ENCODE peak calls at places on chromosomes 5 and 9, in seven cellular contexts. One of them, this sample, is unnamed.

GRCh38 chr9:133375724-133376654 is at the start of the genes STKLD1 and SURF4:
- DNase-seq in aorta: peak; percentile 97
- DNase-seq in non-pigmented ciliary epithelial cell: peak; percentile 55
- DNase-seq in GM12865: peak; percentile 98
- DNase-seq in iPS DF 19.7: peak; percentile 70
- DNase-seq in central memory CD4-positive, alpha-beta T cell: peak; percentile 91
- DNase-seq in dorsolateral prefrontal cortex: peak; percentile 98
- DNase-seq in this sample: peak; percentile 86

GRCh38 chr5:83472508-83473343 is 1.2 kb downstream of the VCAN start:
- DNase-seq in aorta: peak; percentile 78
- DNase-seq in non-pigmented ciliary epithelial cell: no peak
- DNase-seq in central memory CD4-positive, alpha-beta T cell: no peak
- DNase-seq in iPS DF 19.7: no peak
- DNase-seq in dorsolateral prefrontal cortex: peak; percentile 48
- DNase-seq in GM12865: peak; percentile 50
- DNase-seq in this sample: no peak

GRCh38 chr5:100505984-100506670 is 29.0 kb upstream of the FAM174A start:
- DNase-seq in dorsolateral prefrontal cortex: no peak
- DNase-seq in non-pigmented ciliary epithelial cell: peak; percentile 69
- DNase-seq in central memory CD4-positive, alpha-beta T cell: no peak
- DNase-seq in GM12865: no peak
- DNase-seq in aorta: no peak
- DNase-seq in iPS DF 19.7: no peak
- DNase-seq in this sample: no peak

GRCh38 chr5:128579111-128579510 is 41.1 kb upstream of the FBN2 start:
- DNase-seq in dorsolateral prefrontal cortex: no peak
- DNase-seq in central memory CD4-positive, alpha-beta T cell: no peak
- DNase-seq in GM12865: no peak
- DNase-seq in aorta: no peak
- DNase-seq in iPS DF 19.7: no peak
- DNase-seq in non-pigmented ciliary epithelial cell: peak; percentile 70
- DNase-seq in this sample: no peak

GRCh38 chr5:148443998-148444397 is 60.2 kb downstream of the FBXO38 start:
- DNase-seq in dorsolateral prefrontal cortex: no peak
- DNase-seq in central memory CD4-positive, alpha-beta T cell: peak; percentile 18
- DNase-seq in GM12865: peak; percentile 57
- DNase-seq in iPS DF 19.7: peak; percentile 12
- DNase-seq in non-pigmented ciliary epithelial cell: peak; percentile 32
- DNase-seq in aorta: no peak
- DNase-seq in this sample: peak; percentile 10

GRCh38 chr9:121271368-121272351 is 3.7 kb downstream of the GSN start:
- DNase-seq in non-pigmented ciliary epithelial cell: no peak
- DNase-seq in dorsolateral prefrontal cortex: no peak
- DNase-seq in aorta: peak; percentile 84
- DNase-seq in GM12865: no peak
- DNase-seq in central memory CD4-positive, alpha-beta T cell: no peak
- DNase-seq in iPS DF 19.7: no peak
- DNase-seq in this sample: no peak

GRCh38 chr9:95510610-95511231 is 6.0 kb downstream of the PTCH1 start:
- DNase-seq in central memory CD4-positive, alpha-beta T cell: peak; percentile 80
- DNase-seq in GM12865: peak; percentile 89
- DNase-seq in iPS DF 19.7: no peak
- DNase-seq in non-pigmented ciliary epithelial cell: peak; percentile 48
- DNase-seq in dorsolateral prefrontal cortex: peak; percentile 92
- DNase-seq in aorta: peak; percentile 92
- DNase-seq in this sample: peak; percentile 78

GRCh38 chr9:19498015-19498414 is 89.2 kb downstream of the ACER2 start:
- DNase-seq in aorta: no peak
- DNase-seq in dorsolateral prefrontal cortex: no peak
- DNase-seq in iPS DF 19.7: no peak
- DNase-seq in central memory CD4-positive, alpha-beta T cell: no peak
- DNase-seq in GM12865: no peak
- DNase-seq in non-pigmented ciliary epithelial cell: no peak
- DNase-seq in this sample: no peak

GRCh38 chr9:6354072-6354686 is 26.0 kb downstream of the TPD52L3 start:
- DNase-seq in iPS DF 19.7: peak; percentile 30
- DNase-seq in GM12865: peak; percentile 77
- DNase-seq in aorta: no peak
- DNase-seq in non-pigmented ciliary epithelial cell: peak; percentile 31
- DNase-seq in dorsolateral prefrontal cortex: no peak
- DNase-seq in central memory CD4-positive, alpha-beta T cell: peak; percentile 53
- DNase-seq in this sample: peak; percentile 16

GRCh38 chr9:3528466-3528865 is 2.7 kb upstream of the RFX3 start:
- DNase-seq in central memory CD4-positive, alpha-beta T cell: peak; percentile 50
- DNase-seq in aorta: no peak
- DNase-seq in dorsolateral prefrontal cortex: no peak
- DNase-seq in iPS DF 19.7: no peak
- DNase-seq in GM12865: peak; percentile 91
- DNase-seq in non-pigmented ciliary epithelial cell: no peak
- DNase-seq in this sample: peak; percentile 89

GRCh38 chr5:151614565-151614964 is 23.4 kb upstream of the FAT2 start:
- DNase-seq in GM12865: no peak
- DNase-seq in aorta: no peak
- DNase-seq in iPS DF 19.7: no peak
- DNase-seq in non-pigmented ciliary epithelial cell: no peak
- DNase-seq in dorsolateral prefrontal cortex: no peak
- DNase-seq in central memory CD4-positive, alpha-beta T cell: no peak
- DNase-seq in this sample: no peak

GRCh38 chr5:176517053-176517661 is 20.0 kb downstream of the RNF44 start:
- DNase-seq in aorta: peak; percentile 8
- DNase-seq in central memory CD4-positive, alpha-beta T cell: no peak
- DNase-seq in dorsolateral prefrontal cortex: no peak
- DNase-seq in iPS DF 19.7: no peak
- DNase-seq in GM12865: no peak
- DNase-seq in non-pigmented ciliary epithelial cell: no peak
- DNase-seq in this sample: no peak

GRCh38 chr9:91810286-91810905 is 139.6 kb downstream of the ROR2 start:
- DNase-seq in aorta: no peak
- DNase-seq in GM12865: no peak
- DNase-seq in dorsolateral prefrontal cortex: no peak
- DNase-seq in central memory CD4-positive, alpha-beta T cell: no peak
- DNase-seq in iPS DF 19.7: no peak
- DNase-seq in non-pigmented ciliary epithelial cell: no peak
- DNase-seq in this sample: no peak

GRCh38 chr9:108552459-108553040 is 303.2 kb downstream of the ACTL7B start:
- DNase-seq in dorsolateral prefrontal cortex: no peak
- DNase-seq in non-pigmented ciliary epithelial cell: no peak
- DNase-seq in iPS DF 19.7: no peak
- DNase-seq in central memory CD4-positive, alpha-beta T cell: no peak
- DNase-seq in aorta: no peak
- DNase-seq in GM12865: no peak
- DNase-seq in this sample: no peak

GRCh38 chr9:82020341-82020740 is 31.8 kb downstream of the SPATA31D1 start:
- DNase-seq in GM12865: no peak
- DNase-seq in aorta: no peak
- DNase-seq in dorsolateral prefrontal cortex: no peak
- DNase-seq in central memory CD4-positive, alpha-beta T cell: no peak
- DNase-seq in non-pigmented ciliary epithelial cell: no peak
- DNase-seq in iPS DF 19.7: no peak
- DNase-seq in this sample: no peak

GRCh38 chr9:80094176-80094771 is 522.5 kb downstream of the TLE4 start:
- DNase-seq in dorsolateral prefrontal cortex: no peak
- DNase-seq in aorta: no peak
- DNase-seq in GM12865: peak; percentile 22
- DNase-seq in central memory CD4-positive, alpha-beta T cell: no peak
- DNase-seq in non-pigmented ciliary epithelial cell: no peak
- DNase-seq in iPS DF 19.7: no peak
- DNase-seq in this sample: no peak

GRCh38 chr9:114811301-114811700 is 5.5 kb upstream of the TNFSF15 start:
- DNase-seq in GM12865: no peak
- DNase-seq in aorta: no peak
- DNase-seq in non-pigmented ciliary epithelial cell: no peak
- DNase-seq in central memory CD4-positive, alpha-beta T cell: no peak
- DNase-seq in iPS DF 19.7: no peak
- DNase-seq in dorsolateral prefrontal cortex: no peak
- DNase-seq in this sample: peak; percentile 41

GRCh38 chr5:91221917-91222316 is 161.2 kb downstream of the ARRDC3 start:
- DNase-seq in iPS DF 19.7: no peak
- DNase-seq in dorsolateral prefrontal cortex: no peak
- DNase-seq in GM12865: no peak
- DNase-seq in aorta: no peak
- DNase-seq in central memory CD4-positive, alpha-beta T cell: no peak
- DNase-seq in non-pigmented ciliary epithelial cell: no peak
- DNase-seq in this sample: no peak

GRCh38 chr9:89364664-89365531 is 46.6 kb downstream of the SECISBP2 start:
- DNase-seq in non-pigmented ciliary epithelial cell: no peak
- DNase-seq in iPS DF 19.7: no peak
- DNase-seq in central memory CD4-positive, alpha-beta T cell: no peak
- DNase-seq in dorsolateral prefrontal cortex: no peak
- DNase-seq in aorta: peak; percentile 38
- DNase-seq in GM12865: no peak
- DNase-seq in this sample: no peak

GRCh38 chr5:141355641-141356040 is 820 bp downstream of the PCDHGA4 start:
- DNase-seq in non-pigmented ciliary epithelial cell: no peak
- DNase-seq in central memory CD4-positive, alpha-beta T cell: no peak
- DNase-seq in iPS DF 19.7: no peak
- DNase-seq in dorsolateral prefrontal cortex: no peak
- DNase-seq in GM12865: no peak
- DNase-seq in aorta: no peak
- DNase-seq in this sample: no peak

GRCh38 chr5:165630211-165630866 is 2124.9 kb downstream of the MAT2B start:
- DNase-seq in aorta: no peak
- DNase-seq in dorsolateral prefrontal cortex: peak; percentile 60
- DNase-seq in iPS DF 19.7: peak; percentile 59
- DNase-seq in central memory CD4-positive, alpha-beta T cell: no peak
- DNase-seq in GM12865: peak; percentile 61
- DNase-seq in non-pigmented ciliary epithelial cell: peak; percentile 14
- DNase-seq in this sample: no peak

GRCh38 chr9:99749641-99750040 is 72.0 kb upstream of the NR4A3 start:
- DNase-seq in iPS DF 19.7: no peak
- DNase-seq in dorsolateral prefrontal cortex: no peak
- DNase-seq in aorta: no peak
- DNase-seq in GM12865: no peak
- DNase-seq in non-pigmented ciliary epithelial cell: no peak
- DNase-seq in central memory CD4-positive, alpha-beta T cell: no peak
- DNase-seq in this sample: no peak

GRCh38 chr9:35937227-35937626 is 20.7 kb downstream of the OR2S2 start:
- DNase-seq in GM12865: no peak
- DNase-seq in dorsolateral prefrontal cortex: no peak
- DNase-seq in aorta: no peak
- DNase-seq in non-pigmented ciliary epithelial cell: no peak
- DNase-seq in central memory CD4-positive, alpha-beta T cell: no peak
- DNase-seq in iPS DF 19.7: no peak
- DNase-seq in this sample: no peak

GRCh38 chr9:84254972-84255371 is 85.6 kb downstream of the SLC28A3 start:
- DNase-seq in GM12865: no peak
- DNase-seq in central memory CD4-positive, alpha-beta T cell: no peak
- DNase-seq in iPS DF 19.7: no peak
- DNase-seq in non-pigmented ciliary epithelial cell: no peak
- DNase-seq in aorta: no peak
- DNase-seq in dorsolateral prefrontal cortex: no peak
- DNase-seq in this sample: no peak

GRCh38 chr5:7394889-7395431 is 978 bp upstream of the ADCY2 start:
- DNase-seq in aorta: no peak
- DNase-seq in iPS DF 19.7: no peak
- DNase-seq in dorsolateral prefrontal cortex: no peak
- DNase-seq in central memory CD4-positive, alpha-beta T cell: no peak
- DNase-seq in non-pigmented ciliary epithelial cell: no peak
- DNase-seq in GM12865: no peak
- DNase-seq in this sample: no peak

GRCh38 chr5:112757468-112758208 is 20.0 kb downstream of the APC start:
- DNase-seq in aorta: no peak
- DNase-seq in central memory CD4-positive, alpha-beta T cell: peak; percentile 47
- DNase-seq in dorsolateral prefrontal cortex: no peak
- DNase-seq in non-pigmented ciliary epithelial cell: no peak
- DNase-seq in iPS DF 19.7: no peak
- DNase-seq in GM12865: peak; percentile 72
- DNase-seq in this sample: peak; percentile 63

GRCh38 chr9:129823163-129823933 is 588 bp downstream of the TOR1A start:
- DNase-seq in aorta: no peak
- DNase-seq in GM12865: peak; percentile 65
- DNase-seq in central memory CD4-positive, alpha-beta T cell: no peak
- DNase-seq in non-pigmented ciliary epithelial cell: no peak
- DNase-seq in dorsolateral prefrontal cortex: no peak
- DNase-seq in iPS DF 19.7: no peak
- DNase-seq in this sample: no peak